ENCODE peak calls at places on chromosome 12, in eight cellular contexts. P is fibroblast of mammary gland, Y is fibroblast of lung, Q is GM12878, D is cardiac fibroblast, B is astrocyte of the cerebellum, M is gastrocnemius medialis, F is breast epithelium. W is an unnamed sample.

GRCh38 chr12:111766608-111767361 is at the start of gene ALDH2:
- DNase-seq in Q (no peak), M (peak), F (peak), D (peak), B (no peak), Y (peak), P (no peak), W (peak)

GRCh38 chr12:66035289-66035961 is 95.1 kb downstream of the LLPH start:
- DNase-seq in B (peak), P (peak), Y (peak), Q (no peak), F (no peak), D (peak), M (no peak), W (peak)

GRCh38 chr12:69337325-69337724 is 10.9 kb upstream of the LYZ start:
- DNase-seq in B (no peak), Y (no peak), P (no peak), D (no peak), F (no peak), M (no peak), Q (no peak), W (no peak)

GRCh38 chr12:124557518-124558223 is 9.7 kb downstream of the NCOR2 start:
- DNase-seq in D (no peak), P (no peak), M (no peak), F (no peak), Y (no peak), B (no peak), Q (no peak), W (no peak)

GRCh38 chr12:130961921-130962326 is 8.2 kb downstream of the ADGRD1 start:
- DNase-seq in M (peak), Q (no peak), B (no peak), D (no peak), P (no peak), F (no peak), Y (no peak), W (no peak)

GRCh38 chr12:47832263-47832933 is 12.7 kb upstream of the HDAC7 start:
- DNase-seq in D (no peak), M (no peak), P (no peak), Q (no peak), B (no peak), Y (no peak), F (no peak), W (no peak)

GRCh38 chr12:62123721-62124203 is 136.4 kb upstream of the USP15 start:
- DNase-seq in Q (no peak), B (peak), Y (peak), F (no peak), D (peak), P (peak), M (no peak), W (peak)

GRCh38 chr12:29521951-29522350 is 24.5 kb upstream of the OVCH1 start:
- DNase-seq in F (no peak), Q (no peak), P (no peak), D (peak), M (no peak), B (no peak), Y (no peak), W (no peak)

GRCh38 chr12:116693259-116694227 is 44.3 kb downstream of the SPRING1 start:
- DNase-seq in D (no peak), P (no peak), B (no peak), Q (no peak), M (no peak), Y (no peak), F (no peak), W (no peak)

GRCh38 chr12:15757553-15758255 is 31.5 kb downstream of the EPS8 start:
- DNase-seq in F (no peak), Q (no peak), B (no peak), D (peak), Y (peak), M (no peak), P (peak), W (peak)

GRCh38 chr12:124938606-124939427 is 24.4 kb upstream of the UBC start:
- DNase-seq in D (peak), M (peak), B (peak), P (peak), F (no peak), Y (peak), Q (peak), W (peak)

GRCh38 chr12:106141452-106141851 is 2.7 kb upstream of the NUAK1 start:
- DNase-seq in B (no peak), F (no peak), Q (no peak), M (no peak), D (no peak), Y (no peak), P (no peak), W (peak)

GRCh38 chr12:42759622-42760273 is 170.2 kb upstream of the PRICKLE1 start:
- DNase-seq in P (peak), D (peak), F (peak), B (peak), M (peak), Y (peak), Q (no peak), W (peak)

GRCh38 chr12:110269622-110270124 is 11.4 kb upstream of the ATP2A2 start:
- DNase-seq in P (peak), D (peak), B (no peak), M (no peak), F (no peak), Y (peak), Q (no peak), W (peak)

GRCh38 chr12:15688838-15689237 is 100.3 kb downstream of the EPS8 start:
- DNase-seq in D (no peak), M (no peak), P (no peak), Y (peak), F (no peak), Q (no peak), B (no peak), W (no peak)

GRCh38 chr12:4187916-4188315 is 85.6 kb upstream of the CCND2 start:
- DNase-seq in M (no peak), P (no peak), D (no peak), B (no peak), F (no peak), Y (no peak), Q (no peak), W (no peak)

GRCh38 chr12:111942557-111942956 is 70.4 kb downstream of the TMEM116 start:
- DNase-seq in D (peak), B (peak), Y (peak), F (no peak), P (peak), M (no peak), Q (no peak), W (peak)

GRCh38 chr12:12954878-12955625 is 3.1 kb upstream of the GPRC5D start:
- DNase-seq in Y (no peak), B (no peak), M (no peak), P (no peak), F (no peak), D (no peak), Q (no peak), W (no peak)

GRCh38 chr12:66962316-66962715 is 283.4 kb upstream of the GRIP1 start:
- DNase-seq in P (no peak), Q (no peak), Y (no peak), B (no peak), F (no peak), M (no peak), D (no peak), W (no peak)

GRCh38 chr12:38921025-38921677 is 15.8 kb upstream of the CPNE8 start:
- DNase-seq in F (no peak), Q (no peak), D (peak), P (peak), Y (no peak), B (peak), M (no peak), W (peak)

GRCh38 chr12:100427078-100427477 is 46.6 kb upstream of the NR1H4 start:
- DNase-seq in Y (peak), D (peak), Q (no peak), B (peak), P (peak), M (no peak), F (no peak), W (peak)

GRCh38 chr12:113088971-113089756 is 32.6 kb downstream of the DTX1 start:
- DNase-seq in D (no peak), P (no peak), Y (no peak), B (no peak), M (no peak), F (no peak), Q (peak), W (no peak)

GRCh38 chr12:104168596-104168995 is 30.6 kb upstream of the NFYB start:
- DNase-seq in F (no peak), Q (no peak), D (no peak), M (no peak), B (no peak), Y (no peak), P (no peak), W (no peak)

GRCh38 chr12:32149489-32149888 is 42.8 kb downstream of the BICD1 start:
- DNase-seq in B (no peak), M (no peak), F (no peak), P (no peak), Q (no peak), D (no peak), Y (no peak), W (no peak)

GRCh38 chr12:62190081-62190480 is 70.1 kb upstream of the USP15 start:
- DNase-seq in Q (no peak), F (no peak), D (no peak), B (no peak), P (no peak), M (no peak), Y (no peak), W (no peak)

GRCh38 chr12:41521872-41522379 is 333.8 kb downstream of the PDZRN4 start:
- DNase-seq in M (no peak), F (no peak), Q (peak), B (peak), P (peak), Y (peak), D (peak), W (peak)

GRCh38 chr12:122333142-122334087 is 67.1 kb upstream of the VPS33A start:
- DNase-seq in M (no peak), D (peak), P (peak), F (no peak), Y (peak), Q (no peak), B (no peak), W (peak)

GRCh38 chr12:85568395-85569103 is 267.7 kb downstream of the RASSF9 start:
- DNase-seq in Y (no peak), M (no peak), Q (no peak), B (no peak), P (no peak), F (no peak), D (no peak), W (no peak)

DNA sequence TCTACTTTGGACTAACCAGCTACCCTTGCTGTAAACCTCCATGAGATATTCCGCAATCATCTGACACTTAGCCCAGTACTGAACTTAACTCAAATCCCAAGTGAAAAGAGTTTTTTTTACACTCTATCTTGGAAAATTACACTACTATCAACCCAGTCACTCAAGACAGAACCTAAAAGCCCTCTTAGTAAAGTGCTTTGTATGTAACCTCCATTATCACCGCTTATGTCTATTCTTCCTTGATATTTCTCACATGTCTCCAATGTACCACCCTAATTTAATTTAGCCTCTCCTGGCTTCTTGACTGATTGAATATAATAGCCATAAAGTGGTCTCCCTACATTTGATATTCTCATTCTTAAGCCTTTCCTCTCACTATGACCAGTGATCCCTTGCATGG is 168.8 kb upstream of the SYT1 start:
- DNase-seq in M (no peak), F (no peak), P (no peak), B (no peak), Y (no peak), Q (no peak), D (no peak), W (no peak)
- H3K4me3 ChIP-seq in M (no peak), F (no peak), P (no peak), B (no peak), Y (no peak), Q (no peak), D (no peak), W (no peak)

DNA sequence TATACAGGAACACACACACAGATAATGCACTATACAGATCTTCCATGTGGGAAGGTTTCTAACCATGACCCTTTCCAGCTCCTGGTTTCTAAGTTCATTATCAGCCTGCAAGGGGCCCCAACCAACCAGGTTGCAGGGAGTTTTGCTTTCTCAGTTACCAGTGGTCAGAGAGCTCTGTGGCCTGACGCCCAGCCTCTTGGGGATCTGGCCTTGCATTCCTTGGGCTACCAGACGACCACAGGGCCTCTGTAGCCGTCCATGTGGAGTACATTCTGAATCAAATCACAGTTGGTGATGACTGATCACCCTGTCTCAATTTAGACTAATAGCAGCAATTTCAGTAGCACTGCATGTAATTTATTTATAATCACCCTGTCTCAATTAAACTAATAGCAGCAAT is 47.5 kb downstream of the PAH start:
- DNase-seq in Q (no peak), Y (no peak), P (no peak), F (no peak), M (no peak), D (no peak), B (no peak), W (no peak)
- TF ChIP-seq CTCF in Q (no peak), Y (no peak), P (no peak), F (no peak), M (no peak), D (no peak), B (no peak), W (no peak)

GRCh38 chr12:22728989-22729388 is 104.0 kb downstream of the ETNK1 start:
- DNase-seq in P (no peak), Y (peak), Q (no peak), F (no peak), M (no peak), D (peak), B (no peak), W (no peak)
- H3K4me3 ChIP-seq in P (no peak), Y (no peak), Q (no peak), F (no peak), M (no peak), D (no peak), B (no peak), W (no peak)

DNA sequence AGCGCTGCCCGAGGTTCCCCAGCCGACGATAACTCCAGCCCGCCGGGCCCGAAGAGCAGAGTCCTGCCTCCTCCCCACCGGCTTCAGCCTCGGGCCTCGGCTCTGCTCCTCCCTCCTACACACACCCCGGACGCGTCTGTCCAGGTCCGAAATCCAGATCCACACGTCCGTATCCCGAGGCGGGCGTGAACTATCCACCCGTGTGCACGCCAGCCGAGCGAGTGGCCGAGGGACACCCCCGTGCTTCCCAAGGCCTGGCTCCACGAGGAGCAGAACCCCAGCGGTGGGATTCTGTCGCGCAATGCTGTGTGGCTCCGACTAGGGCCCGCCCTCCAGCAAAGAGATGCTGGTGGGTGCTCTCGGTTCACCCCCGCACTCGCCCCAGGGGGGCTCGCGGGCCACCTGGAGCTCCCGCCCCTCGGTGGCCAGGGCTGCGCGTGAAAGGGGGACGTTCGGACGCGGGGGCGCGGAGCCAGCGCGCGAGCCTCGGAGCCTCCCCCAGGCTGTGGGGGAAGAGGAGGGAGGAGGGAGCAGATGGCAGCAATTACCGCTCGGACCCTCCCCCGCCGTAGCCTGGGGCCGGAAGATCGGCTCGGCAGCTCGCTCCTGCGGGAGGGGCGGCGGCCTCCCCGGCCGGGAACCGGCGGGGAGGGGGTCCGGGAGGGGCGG is 18.9 kb upstream of the ANKRD33 start:
- DNase-seq in Y (no peak), M (no peak), Q (no peak), P (no peak), B (no peak), D (no peak), F (no peak), W (no peak)
- TF ChIP-seq CTCF in Y (no peak), M (no peak), Q (no peak), P (no peak), B (no peak), D (no peak), F (no peak), W (no peak)

GRCh38 chr12:78406213-78406612 is 458.4 kb upstream of the SYT1 start:
- DNase-seq in D (no peak), Y (no peak), F (no peak), M (no peak), Q (no peak), P (no peak), B (no peak), W (no peak)

GRCh38 chr12:78407722-78408121 is 456.9 kb upstream of the SYT1 start:
- DNase-seq in B (no peak), M (no peak), F (no peak), P (peak), Y (no peak), D (peak), Q (no peak), W (no peak)

GRCh38 chr12:78403136-78403535 is 461.4 kb upstream of the SYT1 start:
- DNase-seq in D (peak), P (peak), Y (peak), F (no peak), B (peak), M (no peak), Q (no peak), W (peak)

GRCh38 chr12:78403681-78404080 is 460.9 kb upstream of the SYT1 start:
- DNase-seq in M (no peak), F (no peak), D (peak), P (peak), Y (peak), Q (no peak), B (peak), W (peak)

DNA sequence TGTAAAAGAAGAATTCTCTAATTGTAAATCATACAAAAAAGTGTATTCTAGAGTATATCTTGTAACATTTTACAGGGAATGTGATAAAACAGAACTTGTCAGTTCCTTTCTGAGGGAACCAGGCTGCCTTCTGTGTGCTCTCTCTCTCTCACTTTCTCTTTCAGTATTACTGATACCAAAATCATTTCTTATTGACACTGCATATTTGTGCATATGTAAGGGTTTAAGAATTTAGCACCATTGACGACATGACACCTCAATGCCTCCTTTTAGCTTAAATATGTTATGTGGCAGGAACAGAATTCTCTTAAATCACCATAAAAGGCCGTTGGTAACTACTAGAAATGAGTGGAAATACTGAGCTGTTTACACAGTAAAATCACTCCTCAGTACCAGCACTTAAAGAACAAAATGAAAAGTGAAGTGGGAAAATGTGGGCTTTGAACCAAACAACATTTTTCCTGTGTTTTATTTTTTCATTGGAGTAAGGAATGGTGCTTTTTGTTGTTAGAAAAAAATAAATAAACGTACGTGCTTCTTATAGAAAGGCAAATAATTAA is 457.7 kb upstream of the SYT1 start:
- DNase-seq in Q (peak), P (peak), B (no peak), M (no peak), D (peak), Y (peak), F (no peak), W (peak)
- H3K4me3 ChIP-seq in Q (no peak), P (no peak), B (no peak), M (no peak), D (no peak), Y (no peak), F (no peak), W (no peak)

GRCh38 chr12:1915082-1915968 is 3.1 kb downstream of the CACNA2D4 start:
- DNase-seq in Q (no peak), P (no peak), B (no peak), M (no peak), Y (no peak), F (peak), D (no peak), W (no peak)
- TF ChIP-seq CTCF in Q (no peak), P (no peak), B (no peak), M (no peak), Y (no peak), F (no peak), D (no peak), W (no peak)

W was measured in AG10803.